ENCODE peak calls at places on chromosome 11, in five cellular contexts. M, B, P, Q and Y are unnamed samples.

GRCh38 chr11:65213322-65214211 is 31.8 kb downstream of the CAPN1 start:
- DNase-seq in P (no peak), Q (no peak), B (no peak), M (no peak), Y (no peak)

GRCh38 chr11:70924108-70924507 is 328.3 kb downstream of the SHANK2 start:
- DNase-seq in B (no peak), P (no peak), Q (no peak), M (no peak), Y (no peak)

GRCh38 chr11:124069429-124070401 is 28.6 kb upstream of the OR10G7 start:
- DNase-seq in B (peak; percentile 75), P (peak; percentile 91), M (peak; percentile 63), Q (peak; percentile 59), Y (peak; percentile 62)

GRCh38 chr11:1776944-1777715 is 13.4 kb upstream of the CTSD start:
- DNase-seq in Q (no peak), M (no peak), P (no peak), B (no peak), Y (no peak)

GRCh38 chr11:23455291-23455864 is 595.1 kb upstream of the CCDC179 start:
- DNase-seq in M (no peak), Q (no peak), P (no peak), B (no peak), Y (no peak)

GRCh38 chr11:65743928-65744698 is 23.5 kb upstream of the RNASEH2C start:
- DNase-seq in P (peak; percentile 78), M (peak; percentile 70), Q (peak; percentile 68), B (peak; percentile 54), Y (no peak)

GRCh38 chr11:1174441-1175370 is 17.0 kb downstream of the MUC5AC start:
- DNase-seq in Q (no peak), P (no peak), M (no peak), B (no peak), Y (no peak)

GRCh38 chr11:120703358-120704152 is 192.0 kb downstream of the GRIK4 start:
- DNase-seq in P (no peak), B (no peak), M (no peak), Q (no peak), Y (no peak)

GRCh38 chr11:128768876-128769275 is 75.0 kb downstream of the FLI1 start:
- DNase-seq in P (no peak), M (no peak), Q (no peak), B (no peak), Y (no peak)

GRCh38 chr11:70482529-70482917 is 84.2 kb downstream of the CTTN start:
- DNase-seq in P (no peak), M (no peak), Q (no peak), B (peak; percentile 39), Y (no peak)

DNA sequence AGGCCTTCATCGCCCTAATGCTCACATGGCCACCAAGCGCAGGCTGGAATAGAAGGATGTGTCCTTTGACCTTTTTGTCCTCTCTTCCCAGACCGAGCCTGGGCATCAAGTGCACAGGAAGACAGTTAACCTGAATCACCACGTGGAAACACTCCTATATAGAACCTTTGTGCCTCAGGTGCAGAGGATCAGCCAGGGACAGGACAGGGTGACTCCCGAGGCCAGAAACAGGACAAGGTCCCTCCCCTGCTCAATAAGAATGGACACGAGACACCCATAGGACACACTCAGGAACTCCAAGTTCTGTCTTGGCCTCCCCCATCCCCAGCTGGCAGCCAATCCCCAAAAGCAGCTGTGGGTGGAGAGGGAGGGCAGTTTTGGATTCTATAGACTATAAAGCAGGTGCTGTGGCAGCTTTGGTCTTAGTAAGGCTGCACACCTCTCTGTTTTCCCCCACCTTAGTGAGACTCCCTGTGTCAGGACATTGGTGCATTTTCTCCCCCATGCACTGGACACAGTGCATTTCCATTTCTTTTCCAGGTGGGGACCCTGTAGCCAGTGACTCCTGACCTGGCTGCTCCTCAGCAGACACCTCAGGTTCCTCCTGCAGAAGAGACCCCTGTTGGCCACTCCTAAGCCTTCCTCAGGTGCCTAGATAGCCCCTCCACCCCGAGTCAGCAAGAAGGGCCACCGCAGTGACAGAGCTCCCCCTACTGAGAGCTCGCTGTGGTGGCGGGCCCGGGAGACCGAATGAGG is 43.6 kb upstream of the POU2AF1 start:
- DNase-seq in M (peak; percentile 65), Q (peak; percentile 71), B (peak; percentile 54), P (peak; percentile 85), Y (peak; percentile 72)
- H3K27ac ChIP-seq in M (no peak overlapping the region), Q (no peak overlapping the region), B (no peak overlapping the region), P (no peak overlapping the region), Y (peak overlapping the region; percentile 25)

GRCh38 chr11:86608251-86608799 is 64.1 kb downstream of the ME3 start:
- DNase-seq in B (peak; percentile 86), M (peak; percentile 82), Q (peak; percentile 78), P (peak; percentile 63), Y (peak; percentile 45)
- H3K27ac ChIP-seq in B (no peak overlapping the region), M (peak overlapping the region; percentile 85), Q (no peak overlapping the region), P (no peak overlapping the region), Y (no peak overlapping the region)

GRCh38 chr11:34929794-34930763 is 13.7 kb downstream of the PDHX start:
- DNase-seq in Q (peak; percentile 76), B (no peak), P (no peak), M (no peak), Y (no peak)
- H3K27ac ChIP-seq in Q (peak overlapping the region; percentile 26), B (no peak overlapping the region), P (no peak overlapping the region), M (no peak overlapping the region), Y (no peak overlapping the region)

GRCh38 chr11:112196519-112197087 is 21.3 kb downstream of the BCO2 start:
- DNase-seq in P (no peak), Q (no peak), B (no peak), M (no peak), Y (no peak)

GRCh38 chr11:112200252-112200651 is 24.9 kb downstream of the BCO2 start:
- DNase-seq in Q (no peak), M (no peak), B (no peak), P (no peak), Y (no peak)

GRCh38 chr11:112195906-112196305 is 20.6 kb downstream of the BCO2 start:
- DNase-seq in B (peak; percentile 34), P (no peak), Q (no peak), M (peak; percentile 22), Y (no peak)
- H3K27ac ChIP-seq in B (no peak overlapping the region), P (no peak overlapping the region), Q (no peak overlapping the region), M (no peak overlapping the region), Y (no peak overlapping the region)

GRCh38 chr11:61754534-61755482 is 2.4 kb downstream of the MYRF start:
- DNase-seq in M (no peak), Q (no peak), P (peak; percentile 39), B (peak; percentile 90), Y (no peak)

GRCh38 chr11:61756452-61757212 is 4.2 kb downstream of the MYRF start:
- DNase-seq in B (peak; percentile 68), Q (peak; percentile 83), P (no peak), M (peak; percentile 65), Y (peak; percentile 29)

GRCh38 chr11:61757213-61757862 is 4.9 kb downstream of the MYRF start:
- DNase-seq in Q (no peak), B (no peak), M (no peak), P (no peak), Y (no peak)

GRCh38 chr11:61753672-61754071 is 1.2 kb downstream of the MYRF start:
- DNase-seq in P (no peak), M (no peak), B (no peak), Q (no peak), Y (no peak)

DNA sequence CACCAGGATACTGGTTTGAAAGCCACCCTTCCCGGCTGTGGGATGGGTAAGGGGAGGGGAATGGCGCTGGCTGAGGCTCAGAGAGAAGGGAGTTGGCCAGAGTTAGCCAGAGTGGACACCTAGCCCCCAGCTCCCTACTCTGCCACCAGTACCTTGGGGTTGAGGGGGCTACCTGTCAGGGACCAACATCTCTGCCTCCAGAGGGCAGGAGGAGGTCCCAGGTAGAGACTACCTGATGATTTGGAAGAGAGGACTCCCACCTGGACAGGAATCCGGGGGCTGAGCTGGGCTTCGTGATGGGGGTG is 3.7 kb downstream of the MYRF start:
- DNase-seq in B (no peak), Q (no peak), P (no peak), M (no peak), Y (no peak)
- H3K27ac ChIP-seq in B (peak overlapping the region; percentile 85), Q (no peak overlapping the region), P (no peak overlapping the region), M (no peak overlapping the region), Y (no peak overlapping the region)

GRCh38 chr11:122139595-122139866 is 23.5 kb upstream of the BLID start:
- DNase-seq in B (no peak), P (no peak), Q (no peak), M (peak; percentile 84), Y (no peak)

GRCh38 chr11:122140535-122140934 is 24.5 kb upstream of the BLID start:
- DNase-seq in Q (no peak), B (peak; percentile 58), P (no peak), M (peak; percentile 93), Y (no peak)

GRCh38 chr11:122137081-122137793 is 21.2 kb upstream of the BLID start:
- DNase-seq in P (no peak), M (peak; percentile 96), B (peak; percentile 92), Q (no peak), Y (no peak)

GRCh38 chr11:122141757-122142156 is 25.7 kb upstream of the BLID start:
- DNase-seq in P (no peak), M (peak; percentile 45), Q (no peak), B (no peak), Y (no peak)

DNA sequence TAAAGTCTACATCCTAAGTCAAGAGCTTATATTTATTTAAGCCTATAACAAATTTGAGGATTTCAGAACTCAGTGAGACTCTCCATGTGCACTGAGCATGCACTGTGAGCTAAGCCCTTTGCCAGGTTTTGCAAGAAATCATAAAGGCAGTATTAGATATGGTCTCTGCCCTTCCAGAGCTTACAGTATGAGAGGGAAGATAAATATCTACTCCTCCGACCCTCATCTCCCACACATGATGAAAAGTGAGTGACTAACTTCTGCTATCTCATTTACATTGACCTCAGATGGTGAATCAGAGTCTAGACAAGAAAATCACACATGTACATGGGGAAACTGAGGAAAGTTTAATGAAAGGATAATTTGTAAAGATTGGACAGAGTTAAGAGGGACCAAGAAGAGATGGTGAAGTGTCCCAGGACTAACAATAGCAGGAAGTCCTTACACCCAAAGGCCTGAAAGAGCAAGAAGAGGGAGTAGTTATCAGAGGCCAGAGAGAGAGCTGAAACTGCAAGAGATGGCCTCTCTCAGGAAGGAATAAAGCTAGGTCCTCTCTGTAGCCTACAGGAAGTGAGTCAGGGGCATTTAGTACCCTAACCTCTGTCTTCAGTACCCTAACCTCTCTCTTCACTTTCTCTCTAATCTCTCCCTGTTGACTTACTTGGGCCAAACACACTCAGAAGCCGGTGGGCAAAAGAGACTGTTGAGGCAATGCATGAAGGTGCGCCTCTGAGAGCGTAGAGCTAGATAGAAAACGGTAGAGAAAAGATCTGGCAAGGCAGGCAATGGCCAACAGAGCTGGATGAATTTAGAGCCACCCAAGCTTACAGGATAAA is 23.0 kb upstream of the BLID start:
- DNase-seq in B (no peak), P (no peak), M (peak; percentile 44), Q (no peak), Y (no peak)
- H3K27ac ChIP-seq in B (no peak overlapping the region), P (no peak overlapping the region), M (peak overlapping the region; percentile 78), Q (no peak overlapping the region), Y (no peak overlapping the region)

DNA sequence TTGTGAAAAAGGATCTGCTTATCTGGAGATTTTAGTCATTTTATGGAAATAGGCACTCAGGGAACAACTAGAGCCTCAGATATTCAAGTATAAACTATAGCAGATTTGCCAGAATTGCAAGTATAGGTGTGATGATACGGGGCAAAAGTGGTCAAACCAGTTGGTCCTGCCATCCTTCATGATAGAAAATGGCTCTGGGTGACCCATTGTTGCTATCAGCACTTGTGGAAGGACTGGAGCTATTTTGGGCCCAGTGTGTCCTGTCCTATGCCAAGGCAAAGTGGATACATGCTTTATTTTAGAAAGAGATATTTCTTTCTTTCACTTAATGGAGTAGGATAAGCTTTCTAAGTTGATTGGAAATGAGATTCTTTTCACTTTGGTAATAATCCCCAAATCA is 85.2 kb downstream of the PPP6R3 start:
- DNase-seq in M (peak; percentile 60), B (no peak), P (no peak), Q (no peak), Y (no peak)
- H3K27ac ChIP-seq in M (no peak overlapping the region), B (peak overlapping the region; percentile 74), P (no peak overlapping the region), Q (no peak overlapping the region), Y (no peak overlapping the region)